ENCODE peak calls at places on chromosomes 2 and 18, in four cellular contexts. One of them, this sample, is unnamed.

GRCh38 chr2:195995499-195995898 is 73.1 kb downstream of the DNAH7 start:
- DNase-seq in heart left ventricle: no peak
- DNase-seq in lower lobe of right lung: no peak
- DNase-seq in SK-N-SH: no peak
- DNase-seq in this sample: no peak

GRCh38 chr2:32008811-32009478 is 1.9 kb downstream of the MEMO1 start:
- DNase-seq in heart left ventricle: no peak
- DNase-seq in lower lobe of right lung: no peak
- DNase-seq in SK-N-SH: no peak
- DNase-seq in this sample: no peak

GRCh38 chr18:61842146-61842545 is 50.7 kb downstream of the RNF152 start:
- DNase-seq in heart left ventricle: no peak
- DNase-seq in lower lobe of right lung: no peak
- DNase-seq in SK-N-SH: no peak
- DNase-seq in this sample: no peak

GRCh38 chr2:235055891-235056516 is 104.2 kb downstream of the SH3BP4 start:
- DNase-seq in heart left ventricle: no peak
- DNase-seq in lower lobe of right lung: no peak
- DNase-seq in SK-N-SH: no peak
- DNase-seq in this sample: no peak

GRCh38 chr2:141923657-141924056 is 207.2 kb downstream of the LRP1B start:
- DNase-seq in heart left ventricle: no peak
- DNase-seq in lower lobe of right lung: no peak
- DNase-seq in SK-N-SH: no peak
- DNase-seq in this sample: no peak

GRCh38 chr2:207334631-207335371 is 169.1 kb upstream of the KLF7 start:
- DNase-seq in heart left ventricle: peak; percentile 66
- DNase-seq in lower lobe of right lung: peak; percentile 56
- DNase-seq in SK-N-SH: no peak
- DNase-seq in this sample: peak; percentile 60

GRCh38 chr18:9927392-9928063 is 13.7 kb downstream of the VAPA start:
- DNase-seq in heart left ventricle: no peak
- DNase-seq in lower lobe of right lung: no peak
- DNase-seq in SK-N-SH: no peak
- DNase-seq in this sample: no peak

GRCh38 chr2:65305899-65306298 is 78.3 kb downstream of the ACTR2 start:
- DNase-seq in heart left ventricle: no peak
- DNase-seq in lower lobe of right lung: no peak
- DNase-seq in SK-N-SH: no peak
- DNase-seq in this sample: no peak

GRCh38 chr18:63422862-63423304 is 607 bp upstream of the VPS4B start:
- DNase-seq in heart left ventricle: no peak
- DNase-seq in lower lobe of right lung: peak; percentile 65
- DNase-seq in SK-N-SH: no peak
- DNase-seq in this sample: no peak

GRCh38 chr18:9987931-9988330 is 74.1 kb downstream of the VAPA start:
- DNase-seq in heart left ventricle: peak; percentile 51
- DNase-seq in lower lobe of right lung: no peak
- DNase-seq in SK-N-SH: no peak
- DNase-seq in this sample: no peak

GRCh38 chr2:45739796-45740485 is 88.5 kb downstream of the PRKCE start:
- DNase-seq in heart left ventricle: no peak
- DNase-seq in lower lobe of right lung: no peak
- DNase-seq in SK-N-SH: no peak
- DNase-seq in this sample: no peak

GRCh38 chr2:9178905-9179571 is 27.6 kb upstream of the ASAP2 start:
- DNase-seq in heart left ventricle: peak; percentile 62
- DNase-seq in lower lobe of right lung: no peak
- DNase-seq in SK-N-SH: no peak
- DNase-seq in this sample: peak; percentile 49

GRCh38 chr2:239825705-239825979 is 199.5 kb downstream of the NDUFA10 start:
- DNase-seq in heart left ventricle: no peak
- DNase-seq in lower lobe of right lung: no peak
- DNase-seq in SK-N-SH: peak; percentile 3
- DNase-seq in this sample: no peak

GRCh38 chr2:180314086-180314485 is 307.0 kb upstream of the CWC22 start:
- DNase-seq in heart left ventricle: no peak
- DNase-seq in lower lobe of right lung: no peak
- DNase-seq in SK-N-SH: no peak
- DNase-seq in this sample: no peak

GRCh38 chr2:205686231-205687017 is 4.1 kb downstream of the NRP2 start:
- DNase-seq in heart left ventricle: no peak
- DNase-seq in lower lobe of right lung: no peak
- DNase-seq in SK-N-SH: peak; percentile 69
- DNase-seq in this sample: no peak

GRCh38 chr2:20608666-20609348 is 42.1 kb downstream of the HS1BP3 start:
- DNase-seq in heart left ventricle: no peak
- DNase-seq in lower lobe of right lung: peak; percentile 32
- DNase-seq in SK-N-SH: no peak
- DNase-seq in this sample: no peak

GRCh38 chr18:74654637-74655036 is 57.0 kb downstream of the ZNF407 start:
- DNase-seq in heart left ventricle: no peak
- DNase-seq in lower lobe of right lung: no peak
- DNase-seq in SK-N-SH: peak; percentile 11
- DNase-seq in this sample: no peak
- TF ChIP-seq CTCF in heart left ventricle: peak; percentile 28
- TF ChIP-seq CTCF in lower lobe of right lung: no peak
- TF ChIP-seq CTCF in SK-N-SH: peak; percentile 71
- TF ChIP-seq CTCF in this sample: peak; percentile 53

DNA sequence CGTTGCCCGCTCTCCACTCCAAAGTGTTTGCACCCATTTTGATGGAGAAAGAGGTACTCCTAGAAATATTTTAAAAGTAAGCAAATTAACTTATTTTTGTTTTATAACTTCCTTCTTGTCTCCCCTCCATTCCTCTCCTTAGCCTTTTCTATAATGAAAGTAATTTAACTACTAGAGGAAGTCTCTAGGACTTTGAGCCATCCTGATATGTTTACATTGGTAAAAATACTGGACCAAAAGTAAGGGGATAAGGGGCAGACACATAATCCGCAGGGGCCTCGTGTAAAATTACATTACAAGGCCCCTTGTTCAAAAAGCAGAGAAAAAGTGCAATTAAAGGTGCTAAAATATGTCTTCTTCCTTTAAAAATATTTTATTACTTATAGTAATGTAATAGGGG is 55.4 kb downstream of the MYOM1 start:
- DNase-seq in heart left ventricle: no peak
- DNase-seq in lower lobe of right lung: no peak
- DNase-seq in SK-N-SH: no peak
- DNase-seq in this sample: no peak
- H3K4me1 ChIP-seq in heart left ventricle: no peaks in the 10 kb centered on the region
- H3K4me1 ChIP-seq in lower lobe of right lung: no peaks in the 10 kb centered on the region
- H3K4me1 ChIP-seq in SK-N-SH: no peaks in the 10 kb centered on the region
- H3K4me1 ChIP-seq in this sample: no peaks in the 10 kb centered on the region

DNA sequence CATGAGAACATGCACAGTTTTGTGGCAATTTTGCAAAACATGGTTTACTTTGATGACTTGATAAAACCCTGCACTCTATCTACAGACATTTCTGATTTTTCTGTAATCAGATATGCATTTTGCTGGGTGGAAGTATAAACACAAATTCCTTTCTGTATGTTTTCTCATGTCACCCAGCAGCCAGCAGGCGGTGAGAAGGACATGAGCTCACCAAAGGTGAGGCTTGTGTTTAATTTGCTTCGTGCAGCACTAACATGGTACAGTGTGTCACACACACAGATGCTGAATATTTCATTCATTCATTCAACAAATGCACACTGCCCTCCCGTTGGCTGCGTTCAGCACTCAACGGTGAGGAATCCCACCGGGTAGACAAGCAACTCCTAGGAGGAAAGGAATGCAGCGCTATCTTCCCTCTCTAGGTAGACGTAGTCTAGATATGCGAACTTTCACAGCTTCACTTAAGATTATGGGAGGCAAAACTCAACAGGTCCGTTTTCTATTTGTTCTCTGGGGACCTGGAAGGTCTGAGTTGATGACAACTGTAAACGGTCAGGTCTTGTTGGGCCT is 85.2 kb downstream of the LONRF2 start:
- DNase-seq in heart left ventricle: no peak
- DNase-seq in lower lobe of right lung: no peak
- DNase-seq in SK-N-SH: no peak
- DNase-seq in this sample: no peak
- TF ChIP-seq CTCF in heart left ventricle: no peak
- TF ChIP-seq CTCF in lower lobe of right lung: no peak
- TF ChIP-seq CTCF in SK-N-SH: no peak
- TF ChIP-seq CTCF in this sample: no peak

GRCh38 chr2:190409616-190410015 is 1.5 kb downstream of the MFSD6 start:
- DNase-seq in heart left ventricle: no peak
- DNase-seq in lower lobe of right lung: no peak
- DNase-seq in SK-N-SH: peak; percentile 11
- DNase-seq in this sample: no peak
- H3K4me1 ChIP-seq in heart left ventricle: no peaks in the 10 kb centered on the region
- H3K4me1 ChIP-seq in lower lobe of right lung: peaks cover 36% of the 10 kb centered on the region
- H3K4me1 ChIP-seq in SK-N-SH: no peaks in the 10 kb centered on the region
- H3K4me1 ChIP-seq in this sample: peaks cover 43% of the 10 kb centered on the region

GRCh38 chr2:120551540-120551939 is 184.1 kb upstream of the GLI2 start:
- DNase-seq in heart left ventricle: no peak
- DNase-seq in lower lobe of right lung: no peak
- DNase-seq in SK-N-SH: no peak
- DNase-seq in this sample: no peak

GRCh38 chr2:120554625-120555032 is 181.0 kb upstream of the GLI2 start:
- DNase-seq in heart left ventricle: no peak
- DNase-seq in lower lobe of right lung: no peak
- DNase-seq in SK-N-SH: no peak
- DNase-seq in this sample: no peak

GRCh38 chr2:120550893-120551446 is 184.7 kb upstream of the GLI2 start:
- DNase-seq in heart left ventricle: no peak
- DNase-seq in lower lobe of right lung: no peak
- DNase-seq in SK-N-SH: no peak
- DNase-seq in this sample: no peak

GRCh38 chr2:120552079-120552478 is 183.6 kb upstream of the GLI2 start:
- DNase-seq in heart left ventricle: no peak
- DNase-seq in lower lobe of right lung: no peak
- DNase-seq in SK-N-SH: no peak
- DNase-seq in this sample: no peak

DNA sequence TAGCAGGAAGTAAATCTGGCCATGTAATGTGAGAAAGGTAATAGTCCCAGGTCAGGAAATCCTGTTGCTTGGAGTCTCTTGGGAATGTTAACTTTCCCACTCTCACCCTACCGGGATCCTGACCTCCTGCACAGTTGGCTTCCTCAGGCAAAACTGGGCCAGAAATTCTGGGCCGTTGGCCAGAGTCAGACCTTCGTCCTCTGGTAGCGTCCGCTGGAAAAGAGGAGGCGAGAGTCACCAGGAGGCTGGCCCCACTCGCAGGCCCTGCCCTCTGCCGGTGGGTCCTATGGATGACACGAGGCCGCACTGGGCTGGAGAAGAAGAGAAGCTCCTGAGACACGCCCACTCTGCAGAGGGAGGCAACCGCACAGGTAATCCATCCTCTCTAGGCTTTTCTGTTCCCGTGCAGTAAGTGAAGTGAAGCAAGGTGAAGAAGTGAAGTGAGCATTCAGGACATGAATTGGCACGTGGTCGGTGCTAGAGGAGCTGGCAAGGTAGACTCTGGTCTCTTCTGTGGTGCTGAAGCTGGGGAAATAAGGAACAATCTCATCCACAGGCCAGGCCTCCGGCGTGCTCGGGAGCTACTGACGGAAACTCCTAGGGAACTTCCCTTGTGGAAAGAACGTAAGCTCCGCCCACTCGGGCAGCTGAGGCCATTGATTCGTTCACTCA is 182.7 kb upstream of the GLI2 start:
- DNase-seq in heart left ventricle: peak; percentile 94
- DNase-seq in lower lobe of right lung: peak; percentile 87
- DNase-seq in SK-N-SH: no peak
- DNase-seq in this sample: peak; percentile 94
- TF ChIP-seq CTCF in heart left ventricle: peak; percentile 81
- TF ChIP-seq CTCF in lower lobe of right lung: peak; percentile 68
- TF ChIP-seq CTCF in SK-N-SH: no peak
- TF ChIP-seq CTCF in this sample: peak; percentile 77

GRCh38 chr2:73933194-73933593 is 6.5 kb downstream of the DGUOK start:
- DNase-seq in heart left ventricle: no peak
- DNase-seq in lower lobe of right lung: no peak
- DNase-seq in SK-N-SH: no peak
- DNase-seq in this sample: no peak
- H3K4me1 ChIP-seq in heart left ventricle: peaks cover 5% of the 10 kb centered on the region
- H3K4me1 ChIP-seq in lower lobe of right lung: peaks cover 35% of the 10 kb centered on the region
- H3K4me1 ChIP-seq in SK-N-SH: peaks cover 22% of the 10 kb centered on the region
- H3K4me1 ChIP-seq in this sample: no peaks in the 10 kb centered on the region

GRCh38 chr2:101349893-101350662 is 37.2 kb downstream of the CREG2 start:
- DNase-seq in heart left ventricle: no peak
- DNase-seq in lower lobe of right lung: no peak
- DNase-seq in SK-N-SH: no peak
- DNase-seq in this sample: no peak
- TF ChIP-seq CTCF in heart left ventricle: no peak
- TF ChIP-seq CTCF in lower lobe of right lung: peak; percentile 14
- TF ChIP-seq CTCF in SK-N-SH: peak; percentile 50
- TF ChIP-seq CTCF in this sample: no peak

This sample was measured in heart right ventricle.